ENCODE peak calls at places on chromosomes 13 and 19, in four cellular contexts. C is K562, W is IMR-90, K is A549. S is an unnamed sample.

GRCh38 chr13:75251188-75251587 is 230.8 kb downstream of the TBC1D4 start:
- DNase-seq in C (no peak), W (no peak), K (no peak), S (no peak)

GRCh38 chr19:29303035-29303706 is 90.2 kb upstream of the UQCRFS1 start:
- DNase-seq in C (no peak), W (no peak), K (no peak), S (no peak)

GRCh38 chr13:37769078-37769477 is 100.5 kb downstream of the TRPC4 start:
- DNase-seq in C (no peak), W (no peak), K (no peak), S (no peak)

GRCh38 chr13:72062566-72062965 is 195.6 kb upstream of the DACH1 start:
- DNase-seq in C (no peak), W (no peak), K (peak; percentile 3), S (no peak)

GRCh38 chr13:68692049-68692448 is 1415.6 kb upstream of the ATXN8OS start:
- DNase-seq in C (no peak), W (no peak), K (no peak), S (no peak)

GRCh38 chr13:30158774-30159445 is 148.4 kb downstream of the KATNAL1 start:
- DNase-seq in C (no peak), W (peak; percentile 71), K (no peak), S (no peak)

GRCh38 chr19:10279737-10280442 is 6.9 kb upstream of the ICAM4 start:
- DNase-seq in C (no peak), W (no peak), K (no peak), S (no peak)

GRCh38 chr13:21100994-21101757 is 39.8 kb upstream of the LATS2 start:
- DNase-seq in C (no peak), W (no peak), K (peak; percentile 9), S (no peak)

GRCh38 chr19:34597596-34597995 is 79.4 kb downstream of the SCGB2B2 start:
- DNase-seq in C (no peak), W (no peak), K (no peak), S (no peak)

GRCh38 chr13:66673401-66673800 is 556.7 kb downstream of the PCDH9 start:
- DNase-seq in C (no peak), W (peak; percentile 42), K (peak; percentile 23), S (no peak)

GRCh38 chr13:41905600-41906254 is 55.2 kb downstream of the VWA8 start:
- DNase-seq in C (peak; percentile 19), W (peak; percentile 48), K (peak; percentile 52), S (peak; percentile 26)

GRCh38 chr13:32016119-32016518 is 15.5 kb upstream of the FRY start:
- DNase-seq in C (no peak), W (no peak), K (no peak), S (no peak)

GRCh38 chr13:20901668-20902437 is 693 bp downstream of the XPO4 start:
- DNase-seq in C (peak; percentile 16), W (peak; percentile 13), K (peak; percentile 42), S (peak; percentile 41)

GRCh38 chr19:7905298-7905697 is 1.6 kb downstream of the MAP2K7 start:
- DNase-seq in C (no peak), W (no peak), K (no peak), S (no peak)

GRCh38 chr19:35051796-35052195 is 10.3 kb downstream of the HPN start:
- DNase-seq in C (no peak), W (no peak), K (no peak), S (no peak)

GRCh38 chr13:43237616-43238015 is 214.2 kb downstream of the DNAJC15 start:
- DNase-seq in C (no peak), W (no peak), K (no peak), S (no peak)

GRCh38 chr19:38993271-38993670 is 17.7 kb upstream of the FBXO17 start:
- DNase-seq in C (no peak), W (peak; percentile 74), K (peak; percentile 68), S (no peak)

GRCh38 chr13:111006508-111007031 is 91.7 kb upstream of the ANKRD10 start:
- DNase-seq in C (peak; percentile 15), W (peak; percentile 84), K (no peak), S (peak; percentile 9)

GRCh38 chr19:10226376-10227214 is 4.5 kb downstream of the S1PR2 start:
- DNase-seq in C (peak; percentile 29), W (peak; percentile 95), K (no peak), S (no peak)

GRCh38 chr13:20431080-20431479 is 94.6 kb downstream of the CRYL1 start:
- DNase-seq in C (no peak), W (no peak), K (no peak), S (no peak)

GRCh38 chr13:95924389-95924994 is 128.7 kb downstream of the UGGT2 start:
- DNase-seq in C (no peak), W (peak; percentile 86), K (peak; percentile 61), S (peak; percentile 5)

GRCh38 chr19:41646589-41647204 is 19.8 kb upstream of the CEACAM4 start:
- DNase-seq in C (peak; percentile 58), W (no peak), K (peak; percentile 43), S (peak; percentile 56)

GRCh38 chr13:82747948-82748347 is 1134.3 kb downstream of the SLITRK1 start:
- DNase-seq in C (no peak), W (peak; percentile 53), K (no peak), S (no peak)

GRCh38 chr19:29715695-29716581 is 877 bp upstream of the C19orf12 start:
- DNase-seq in C (no peak), W (no peak), K (peak; percentile 74), S (no peak)

GRCh38 chr13:101941095-101941777 is 460.6 kb downstream of the FGF14 start:
- DNase-seq in C (no peak), W (peak; percentile 2), K (peak; percentile 6), S (no peak)

GRCh38 chr13:34155931-34156607 is 338.1 kb downstream of the RFC3 start:
- DNase-seq in C (no peak), W (peak; percentile 39), K (peak; percentile 68), S (no peak)

GRCh38 chr13:33235078-33235477 is 50.5 kb downstream of the STARD13 start:
- DNase-seq in C (no peak), W (peak; percentile 76), K (no peak), S (no peak)

GRCh38 chr13:70884196-70884595 is 775.9 kb upstream of the KLHL1 start:
- DNase-seq in C (no peak), W (no peak), K (no peak), S (no peak)

GRCh38 chr13:51066091-51066831 is 44.8 kb downstream of the C13orf42 start:
- DNase-seq in C (no peak), W (peak; percentile 4), K (no peak), S (no peak)

GRCh38 chr13:45737571-45738002 is 35.5 kb downstream of the CBY2 start:
- DNase-seq in C (peak; percentile 44), W (no peak), K (peak; percentile 8), S (peak; percentile 23)

DNA sequence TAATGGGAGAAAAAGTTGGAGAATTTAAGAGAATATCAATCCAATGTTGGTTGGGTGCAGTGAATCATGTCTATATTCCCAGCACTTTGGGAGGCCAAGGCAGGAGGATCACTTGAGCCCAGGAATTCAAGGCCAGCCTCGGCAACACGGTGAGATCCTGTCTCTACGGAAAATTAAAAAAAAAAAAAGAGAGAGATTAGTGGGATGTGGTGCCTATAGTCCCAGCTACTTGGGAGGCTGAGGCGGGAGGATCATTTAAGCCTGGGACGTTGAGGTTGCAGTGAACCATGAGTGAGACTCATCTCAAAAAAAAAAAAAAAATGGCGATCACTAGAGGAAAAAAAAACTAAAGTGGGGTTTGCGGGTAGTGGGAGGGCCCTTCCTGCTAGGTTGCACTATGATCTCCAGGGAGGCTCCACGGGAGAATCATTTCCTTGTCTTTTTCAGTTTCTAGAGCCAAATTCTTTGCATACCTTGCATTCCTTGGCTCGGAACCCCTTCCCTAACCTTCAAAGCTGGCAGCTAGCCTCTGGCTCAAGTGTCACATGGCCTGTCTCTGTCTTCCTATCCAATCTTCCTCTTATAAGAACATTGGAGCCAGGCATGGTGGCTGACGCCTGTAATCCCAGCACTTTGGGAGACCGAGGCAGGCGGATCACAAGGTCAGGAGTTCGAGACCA is 5.8 kb upstream of the ERCC2 start:
- DNase-seq in C (peak; percentile 2), W (peak; percentile 94), K (peak; percentile 91), S (no peak)
- TF ChIP-seq BHLHE40 in C (no peak), W (no peak), K (no peak), S (no peak)

DNA sequence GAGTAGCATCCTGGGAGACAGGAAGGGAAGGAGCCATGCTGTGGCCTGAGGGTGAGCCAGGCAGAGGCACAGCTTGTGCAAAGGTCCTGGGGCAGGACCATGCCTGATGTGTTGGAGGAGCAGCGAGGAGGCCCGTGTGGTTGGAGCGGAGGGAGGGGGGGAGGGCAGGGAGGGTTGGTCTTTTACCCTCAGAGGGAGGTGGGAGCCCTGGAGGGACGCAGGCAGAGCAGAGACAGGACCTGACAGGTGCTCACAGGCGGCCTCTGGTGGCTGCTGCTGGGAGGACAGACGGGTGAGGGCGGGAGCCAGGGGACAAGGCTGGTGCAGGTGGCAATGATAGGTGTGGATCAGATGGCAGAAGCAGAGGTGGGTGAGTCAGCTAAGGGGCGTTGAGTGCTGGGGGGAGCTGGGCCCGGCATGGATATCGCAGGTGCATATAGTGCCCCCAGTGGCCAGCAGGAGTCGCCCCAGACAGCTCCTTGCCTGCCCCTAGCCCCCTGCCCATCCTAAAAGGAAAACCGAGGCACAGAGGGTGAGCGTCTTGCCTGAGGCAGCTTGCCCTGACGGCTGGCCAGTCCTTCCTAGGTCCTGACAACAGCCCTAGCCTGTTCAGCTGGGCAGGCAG is 9.8 kb upstream of the GNA15 start:
- DNase-seq in C (peak; percentile 80), W (no peak), K (peak; percentile 33), S (peak; percentile 79)
- TF ChIP-seq BHLHE40 in C (no peak), W (no peak), K (no peak), S (no peak)

GRCh38 chr13:22967669-22968068 is 213.1 kb upstream of the SGCG start:
- DNase-seq in C (no peak), W (no peak), K (no peak), S (no peak)

GRCh38 chr13:22960827-22961226 is 220.0 kb upstream of the SGCG start:
- DNase-seq in C (no peak), W (no peak), K (no peak), S (no peak)

GRCh38 chr13:22964245-22964966 is 216.4 kb upstream of the SGCG start:
- DNase-seq in C (no peak), W (no peak), K (no peak), S (no peak)

DNA sequence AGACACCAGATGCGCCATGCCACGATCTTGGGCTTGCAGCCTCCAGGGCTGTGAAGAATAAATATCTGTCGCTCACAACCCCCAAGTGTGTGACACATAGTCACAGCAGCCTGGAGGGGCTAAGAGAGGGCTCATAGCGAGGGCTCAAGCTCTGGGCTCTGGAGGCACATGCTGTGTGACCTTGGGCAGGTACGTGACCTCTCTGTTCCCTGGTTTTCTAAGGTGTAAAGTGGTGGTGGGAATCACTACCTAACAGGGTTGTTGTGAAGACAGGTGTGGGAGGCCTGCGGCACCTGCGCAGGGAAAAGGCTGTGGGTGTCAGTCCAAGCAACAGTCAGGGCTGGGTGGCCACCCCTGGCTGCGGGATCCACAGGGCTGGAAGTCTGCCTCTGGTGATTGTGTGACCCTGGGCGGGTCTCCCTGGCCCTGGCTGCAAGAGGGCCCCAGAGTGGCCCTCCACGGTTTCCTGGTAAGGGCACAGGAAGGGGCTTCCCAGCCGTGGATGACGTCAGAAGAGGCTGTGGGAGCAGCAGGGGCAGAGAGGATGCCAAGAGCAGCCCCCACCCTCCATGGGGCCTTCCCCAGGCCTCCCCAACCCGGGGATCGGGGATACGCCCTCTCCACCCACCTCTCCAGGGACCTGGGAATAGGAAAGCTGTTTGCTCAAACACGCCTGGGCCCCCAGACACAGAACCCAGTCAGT is 218.8 kb upstream of the SGCG start:
- DNase-seq in C (no peak), W (no peak), K (no peak), S (no peak)
- TF ChIP-seq BHLHE40 in C (no peak), W (no peak), K (no peak), S (no peak)

GRCh38 chr13:104584481-104584880 is 1518.3 kb upstream of the SLC10A2 start:
- DNase-seq in C (no peak), W (peak; percentile 58), K (no peak), S (no peak)

GRCh38 chr13:104580931-104581330 is 1514.7 kb upstream of the SLC10A2 start:
- DNase-seq in C (no peak), W (no peak), K (no peak), S (no peak)

GRCh38 chr13:104592127-104592526 is 1525.9 kb upstream of the SLC10A2 start:
- DNase-seq in C (no peak), W (peak; percentile 76), K (no peak), S (no peak)

GRCh38 chr13:104586010-104586746 is 1520.0 kb upstream of the SLC10A2 start:
- DNase-seq in C (no peak), W (peak; percentile 87), K (no peak), S (peak; percentile 35)
- TF ChIP-seq BHLHE40 in C (no peak), W (no peak), K (no peak), S (no peak)

S was measured in HEK293T.